ENCODE peak calls at places on chromosomes 7 and 10, in nine cellular contexts. L is upper lobe of right lung; K is right lobe of liver; W is AG04450; S is tibial artery; Y is right cardiac atrium; A is dorsolateral prefrontal cortex; H is naive thymus-derived CD4-positive, alpha-beta T cell; G is substantia nigra. U is an unnamed sample.

GRCh38 chr7:128891110-128891941 is 19.2 kb downstream of the KCP start:
- DNase-seq in L (peak; percentile 62), K (no peak), W (no peak), S (no peak), Y (peak; percentile 46), A (no peak), H (no peak), G (no peak), U (no peak)

GRCh38 chr10:101438881-101439391 is 85.0 kb downstream of the BTRC start:
- DNase-seq in L (no peak), K (no peak), W (no peak), S (no peak), Y (no peak), A (no peak), H (no peak), G (no peak), U (no peak)

GRCh38 chr10:48594799-48595198 is 10.1 kb downstream of the ARHGAP22 start:
- DNase-seq in L (no peak), K (no peak), W (no peak), S (no peak), Y (no peak), A (no peak), H (no peak), G (no peak), U (no peak)

GRCh38 chr7:155787171-155787851 is 25.0 kb downstream of the SHH start:
- DNase-seq in L (no peak), K (no peak), W (no peak), S (no peak), Y (peak; percentile 38), A (no peak), H (no peak), G (no peak), U (no peak)

GRCh38 chr10:112952282-112952991 is 2.4 kb downstream of the TCF7L2 start:
- DNase-seq in L (peak; percentile 71), K (peak; percentile 32), W (no peak), S (peak; percentile 68), Y (peak; percentile 68), A (no peak), H (no peak), G (no peak), U (no peak)

GRCh38 chr7:52647046-52647445 is 388.4 kb upstream of the POM121L12 start:
- DNase-seq in L (no peak), K (no peak), W (no peak), S (no peak), Y (no peak), A (no peak), H (no peak), G (no peak), U (no peak)

GRCh38 chr7:148727501-148728278 is 29.0 kb downstream of the CUL1 start:
- DNase-seq in L (no peak), K (no peak), W (no peak), S (no peak), Y (no peak), A (no peak), H (no peak), G (no peak), U (no peak)

GRCh38 chr10:14009315-14010082 is 321.2 kb downstream of the FRMD4A start:
- DNase-seq in L (no peak), K (no peak), W (peak; percentile 70), S (no peak), Y (no peak), A (no peak), H (peak; percentile 28), G (no peak), U (no peak)

GRCh38 chr10:26457088-26457487 is 18.9 kb downstream of the APBB1IP start:
- DNase-seq in L (no peak), K (no peak), W (no peak), S (no peak), Y (no peak), A (no peak), H (no peak), G (no peak), U (no peak)

GRCh38 chr7:77570330-77571011 is 33.4 kb downstream of the PTPN12 start:
- DNase-seq in L (no peak), K (no peak), W (peak; percentile 2), S (no peak), Y (no peak), A (no peak), H (no peak), G (no peak), U (no peak)

GRCh38 chr10:123655763-123656162 is 10.4 kb upstream of the GPR26 start:
- DNase-seq in L (peak; percentile 44), K (no peak), W (no peak), S (peak; percentile 19), Y (no peak), A (no peak), H (no peak), G (no peak), U (no peak)

GRCh38 chr10:18224626-18225445 is 84.6 kb downstream of the CACNB2 start:
- DNase-seq in L (no peak), K (no peak), W (no peak), S (no peak), Y (no peak), A (no peak), H (no peak), G (no peak), U (no peak)

GRCh38 chr7:70557281-70557680 is 574.7 kb upstream of the GALNT17 start:
- DNase-seq in L (no peak), K (no peak), W (no peak), S (no peak), Y (no peak), A (no peak), H (no peak), G (no peak), U (no peak)

GRCh38 chr10:124719213-124719851 is 24.8 kb downstream of the FAM53B start:
- DNase-seq in L (peak; percentile 61), K (no peak), W (no peak), S (no peak), Y (peak; percentile 82), A (peak; percentile 72), H (no peak), G (peak; percentile 83), U (peak; percentile 74)

GRCh38 chr7:147564771-147565476 is 1025.6 kb upstream of the C7orf33 start:
- DNase-seq in L (no peak), K (no peak), W (no peak), S (no peak), Y (no peak), A (no peak), H (no peak), G (no peak), U (no peak)

GRCh38 chr7:17444673-17445072 is 146.2 kb downstream of the AHR start:
- DNase-seq in L (no peak), K (no peak), W (no peak), S (no peak), Y (no peak), A (no peak), H (no peak), G (no peak), U (no peak)

GRCh38 chr10:122650331-122650730 is 49.3 kb downstream of the C10orf120 start:
- DNase-seq in L (no peak), K (no peak), W (no peak), S (peak; percentile 27), Y (no peak), A (no peak), H (no peak), G (no peak), U (no peak)

GRCh38 chr7:20172736-20173334 is 44.3 kb downstream of the MACC1 start:
- DNase-seq in L (peak; percentile 58), K (peak; percentile 45), W (no peak), S (peak; percentile 72), Y (peak; percentile 62), A (no peak), H (no peak), G (no peak), U (no peak)

DNA sequence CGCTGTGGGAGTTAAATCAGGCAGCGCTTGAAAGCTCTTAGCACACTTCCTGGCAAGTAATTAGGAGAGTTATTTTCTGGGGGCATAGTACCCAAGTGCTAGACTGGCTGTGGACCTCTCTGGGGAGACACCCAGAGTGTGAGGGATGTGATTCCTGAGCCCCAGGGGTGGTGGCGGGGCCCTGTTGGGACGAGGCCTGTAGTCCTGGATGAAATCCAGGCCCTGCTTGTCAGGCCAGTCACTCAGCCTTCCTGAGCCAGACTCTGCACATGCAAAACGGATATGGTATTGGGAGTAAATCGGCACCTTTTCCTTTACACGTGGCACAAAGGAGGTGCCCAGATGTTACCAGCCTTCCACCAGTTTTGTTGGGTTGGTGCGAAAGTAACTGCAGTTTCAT is 31.2 kb downstream of the TRRAP start:
- DNase-seq in L (no peak), K (no peak), W (no peak), S (no peak), Y (no peak), A (peak; percentile 24), H (no peak), G (no peak), U (no peak)
- H3K27ac ChIP-seq in L (no peak overlapping the region), K (no peak overlapping the region), W (no peak overlapping the region), S (no peak overlapping the region), Y (no peak overlapping the region), A (no peak overlapping the region), H (no peak overlapping the region), G (no peak overlapping the region), U (no peak overlapping the region)

DNA sequence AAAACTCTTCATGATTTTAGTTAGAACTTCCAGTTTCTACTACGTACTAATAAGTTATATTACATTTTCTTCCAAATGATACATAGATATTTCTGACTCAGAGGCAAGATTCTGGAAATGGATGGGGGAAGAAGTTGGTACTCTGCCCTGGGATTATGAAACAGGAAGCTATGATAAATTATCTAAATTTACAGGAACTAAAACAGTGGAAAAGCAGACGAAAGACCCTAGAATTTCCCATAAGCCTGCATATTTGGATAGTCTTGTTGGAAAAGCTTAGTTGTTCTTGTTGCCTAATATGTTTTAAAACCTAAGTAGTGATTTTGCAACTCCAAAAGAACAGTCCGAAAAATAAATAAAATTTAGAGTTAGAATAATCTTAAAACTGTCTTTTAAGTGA is 21.8 kb downstream of the CFAP69 start:
- DNase-seq in L (no peak), K (no peak), W (no peak), S (no peak), Y (no peak), A (no peak), H (no peak), G (no peak), U (no peak)
- H3K27ac ChIP-seq in L (peak overlapping the region; percentile 43), K (peak overlapping the region; percentile 52), W (no peak overlapping the region), S (peak overlapping the region; percentile 59), Y (no peak overlapping the region), A (no peak overlapping the region), H (no peak overlapping the region), G (no peak overlapping the region), U (no peak overlapping the region)

DNA sequence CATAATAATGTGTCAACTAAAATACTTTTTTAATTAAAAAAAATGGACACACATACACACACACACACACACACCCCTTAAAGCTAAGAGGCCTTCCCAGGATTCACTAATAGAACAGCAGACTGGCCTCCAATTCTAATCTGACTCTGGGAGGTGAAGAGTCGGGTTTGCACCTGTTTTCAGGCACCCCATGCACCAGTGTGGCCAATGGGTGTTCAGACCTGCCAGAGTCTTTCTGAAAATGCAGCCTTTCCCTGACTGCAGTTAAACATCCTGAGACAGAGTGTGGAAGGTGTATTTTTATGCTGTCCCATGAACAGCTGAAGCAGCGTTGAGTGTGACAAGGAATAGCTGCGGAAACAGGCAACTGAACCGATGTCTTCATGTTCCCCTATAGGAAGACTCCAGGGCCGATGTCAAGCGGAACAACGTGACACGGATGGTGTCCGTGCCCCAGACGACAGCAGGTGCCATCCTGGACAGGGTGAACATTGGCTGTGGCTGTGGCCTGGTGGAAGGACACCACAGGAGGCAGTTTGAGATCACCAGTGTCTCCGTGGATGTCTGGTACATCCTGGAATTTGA is 74.6 kb upstream of the LYZL2 start:
- DNase-seq in L (no peak), K (no peak), W (no peak), S (no peak), Y (no peak), A (no peak), H (no peak), G (no peak), U (no peak)
- H3K27ac ChIP-seq in L (peak overlapping the region; percentile 24), K (no peak overlapping the region), W (no peak overlapping the region), S (no peak overlapping the region), Y (no peak overlapping the region), A (no peak overlapping the region), H (peak overlapping the region; percentile 86), G (no peak overlapping the region), U (no peak overlapping the region)

GRCh38 chr10:78952686-78953085 is 116.1 kb upstream of the ZMIZ1 start:
- DNase-seq in L (no peak), K (no peak), W (no peak), S (peak; percentile 76), Y (peak; percentile 83), A (no peak), H (no peak), G (no peak), U (no peak)
- H3K27ac ChIP-seq in L (no peak overlapping the region), K (no peak overlapping the region), W (no peak overlapping the region), S (no peak overlapping the region), Y (no peak overlapping the region), A (no peak overlapping the region), H (no peak overlapping the region), G (no peak overlapping the region), U (no peak overlapping the region)

U was measured in caudate nucleus.